ENCODE peak calls at places on chromosomes 11 and 22, in seven cellular contexts. F is H1, V is esophagus squamous epithelium, B is spleen, Z is IMR-90, K is lower leg skin, D is endothelial cell of umbilical vein. W is an unnamed sample.

GRCh38 chr11:81967242-81967641 is 766.4 kb downstream of the FAM181B start:
- DNase-seq in F (no peak), V (no peak), B (no peak), Z (no peak), K (no peak), D (no peak), W (no peak)

GRCh38 chr22:40789131-40789530 is 30.0 kb downstream of the SLC25A17 start:
- DNase-seq in F (no peak), V (no peak), B (no peak), Z (no peak), K (no peak), D (no peak), W (no peak)

GRCh38 chr11:93477684-93478234 is 65.4 kb downstream of the SMCO4 start:
- DNase-seq in F (no peak), V (no peak), B (no peak), Z (peak), K (no peak), D (peak), W (no peak)

GRCh38 chr22:37045958-37046357 is 5.6 kb upstream of the KCTD17 start:
- DNase-seq in F (no peak), V (no peak), B (no peak), Z (peak), K (no peak), D (peak), W (peak)

GRCh38 chr11:118226294-118226693 is 1.5 kb upstream of the JAML start:
- DNase-seq in F (no peak), V (no peak), B (no peak), Z (no peak), K (no peak), D (peak), W (no peak)

GRCh38 chr11:71286701-71287643 is 34.6 kb upstream of the SHANK2 start:
- DNase-seq in F (no peak), V (no peak), B (no peak), Z (peak), K (peak), D (no peak), W (no peak)

GRCh38 chr11:26243426-26243825 is 88.5 kb upstream of the ANO3 start:
- DNase-seq in F (no peak), V (no peak), B (no peak), Z (peak), K (no peak), D (no peak), W (no peak)

GRCh38 chr11:21710791-21711190 is 482.1 kb upstream of the ANO5 start:
- DNase-seq in F (no peak), V (no peak), B (no peak), Z (no peak), K (no peak), D (no peak), W (no peak)

GRCh38 chr11:115226556-115226955 is 277.7 kb downstream of the CADM1 start:
- DNase-seq in F (peak), V (no peak), B (no peak), Z (peak), K (no peak), D (peak), W (no peak)

GRCh38 chr22:30781271-30781875 is 86.7 kb downstream of the OSBP2 start:
- DNase-seq in F (no peak), V (no peak), B (no peak), Z (peak), K (no peak), D (no peak), W (no peak)

GRCh38 chr11:1873048-1873812 is 18.5 kb downstream of the PRR33 start:
- DNase-seq in F (no peak), V (no peak), B (peak), Z (peak), K (no peak), D (no peak), W (no peak)

GRCh38 chr22:21599053-21599893 is 30.5 kb downstream of the YDJC start:
- DNase-seq in F (no peak), V (no peak), B (no peak), Z (no peak), K (no peak), D (no peak), W (no peak)

GRCh38 chr11:2538951-2539735 is 94.3 kb downstream of the KCNQ1 start:
- DNase-seq in F (no peak), V (no peak), B (peak), Z (no peak), K (peak), D (no peak), W (no peak)

GRCh38 chr22:49183826-49184216 is 643.9 kb downstream of the BRD1 start:
- DNase-seq in F (no peak), V (no peak), B (peak), Z (no peak), K (no peak), D (no peak), W (no peak)

GRCh38 chr11:121543981-121544380 is 91.2 kb upstream of the SORL1-AS1 start:
- DNase-seq in F (no peak), V (no peak), B (no peak), Z (no peak), K (no peak), D (no peak), W (no peak)

GRCh38 chr11:97965849-97966646 is 1054.7 kb upstream of the CNTN5 start:
- DNase-seq in F (no peak), V (no peak), B (no peak), Z (peak), K (no peak), D (peak), W (peak)

GRCh38 chr11:86888164-86888977 is 66.8 kb downstream of the FZD4 start:
- DNase-seq in F (no peak), V (no peak), B (no peak), Z (peak), K (no peak), D (no peak), W (no peak)

GRCh38 chr22:38131399-38131798 is 20.9 kb upstream of the BAIAP2L2 start:
- DNase-seq in F (no peak), V (no peak), B (no peak), Z (no peak), K (no peak), D (no peak), W (no peak)

GRCh38 chr11:115168229-115168671 is 336.0 kb downstream of the CADM1 start:
- DNase-seq in F (no peak), V (no peak), B (no peak), Z (no peak), K (peak), D (no peak), W (no peak)

GRCh38 chr11:100190395-100190794 is 496.7 kb upstream of the ARHGAP42 start:
- DNase-seq in F (no peak), V (no peak), B (no peak), Z (no peak), K (no peak), D (no peak), W (no peak)

GRCh38 chr22:41411021-41411851 is 29.5 kb downstream of the TEF start:
- DNase-seq in F (no peak), V (no peak), B (no peak), Z (no peak), K (no peak), D (no peak), W (no peak)

GRCh38 chr11:105179542-105180278 is 40.1 kb upstream of the CARD18 start:
- DNase-seq in F (no peak), V (no peak), B (no peak), Z (no peak), K (no peak), D (no peak), W (no peak)

GRCh38 chr11:58905716-58906547 is 33.4 kb upstream of the GLYATL1 start:
- DNase-seq in F (peak), V (no peak), B (no peak), Z (peak), K (peak), D (peak), W (no peak)

DNA sequence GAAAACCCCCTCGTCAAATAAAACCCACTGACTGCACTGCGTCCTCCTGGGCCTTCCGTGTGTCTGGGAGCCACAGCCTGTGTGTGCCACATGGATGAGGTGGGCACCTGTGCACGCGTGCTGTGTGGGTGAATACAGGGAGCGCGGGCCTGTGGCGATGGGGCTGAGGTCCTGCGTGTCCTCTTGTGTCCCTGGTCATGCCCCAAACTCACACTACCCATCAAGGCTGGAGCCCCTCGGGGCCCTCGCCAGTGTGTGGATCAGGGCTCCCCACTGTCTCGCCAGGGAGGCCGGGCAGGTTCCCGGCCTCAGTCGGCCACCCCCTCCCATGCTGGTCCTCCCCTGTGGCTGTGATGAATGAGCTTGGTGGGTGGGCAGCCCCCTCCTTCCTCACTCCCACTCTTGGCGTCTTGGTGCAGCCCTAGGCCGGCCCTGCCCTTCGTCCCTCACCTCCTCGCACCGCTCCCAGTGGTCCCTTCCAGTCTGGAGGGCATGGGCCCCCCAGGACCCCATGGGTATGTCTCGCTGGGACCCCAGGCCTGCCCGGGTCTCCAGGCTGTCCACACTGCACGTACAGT is 712 bp upstream of the CD151 start:
- DNase-seq in F (no peak), V (no peak), B (no peak), Z (no peak), K (no peak), D (no peak), W (no peak)
- TF ChIP-seq POLR2A in F (no peak), V (no peak), B (no peak), Z (no peak), K (no peak), D (no peak), W (no peak)

GRCh38 chr11:60502221-60502775 is 9.7 kb downstream of the MS4A12 start:
- DNase-seq in F (no peak), V (no peak), B (no peak), Z (no peak), K (no peak), D (no peak), W (no peak)
- TF ChIP-seq POLR2A in F (no peak), V (no peak), B (no peak), Z (no peak), K (no peak), D (no peak), W (no peak)

GRCh38 chr11:66466225-66467033 is at the start of gene PELI3:
- DNase-seq in F (peak), V (no peak), B (peak), Z (peak), K (peak), D (peak), W (peak)
- TF ChIP-seq POLR2A in F (peak), V (no peak), B (no peak), Z (peak), K (no peak), D (no peak), W (no peak)

GRCh38 chr11:47410404-47411264 is 2.2 kb downstream of the SLC39A13 start:
- DNase-seq in F (no peak), V (no peak), B (no peak), Z (no peak), K (no peak), D (no peak), W (no peak)

GRCh38 chr11:47409440-47410403 is 1.3 kb downstream of the SLC39A13 start:
- DNase-seq in F (no peak), V (no peak), B (peak), Z (no peak), K (no peak), D (no peak), W (no peak)

GRCh38 chr11:47407746-47408590 is at the start of gene SLC39A13:
- DNase-seq in F (peak), V (peak), B (peak), Z (peak), K (peak), D (peak), W (peak)

GRCh38 chr11:47406896-47407745 is 1.3 kb upstream of the SLC39A13 start:
- DNase-seq in F (no peak), V (no peak), B (no peak), Z (peak), K (no peak), D (no peak), W (no peak)

DNA sequence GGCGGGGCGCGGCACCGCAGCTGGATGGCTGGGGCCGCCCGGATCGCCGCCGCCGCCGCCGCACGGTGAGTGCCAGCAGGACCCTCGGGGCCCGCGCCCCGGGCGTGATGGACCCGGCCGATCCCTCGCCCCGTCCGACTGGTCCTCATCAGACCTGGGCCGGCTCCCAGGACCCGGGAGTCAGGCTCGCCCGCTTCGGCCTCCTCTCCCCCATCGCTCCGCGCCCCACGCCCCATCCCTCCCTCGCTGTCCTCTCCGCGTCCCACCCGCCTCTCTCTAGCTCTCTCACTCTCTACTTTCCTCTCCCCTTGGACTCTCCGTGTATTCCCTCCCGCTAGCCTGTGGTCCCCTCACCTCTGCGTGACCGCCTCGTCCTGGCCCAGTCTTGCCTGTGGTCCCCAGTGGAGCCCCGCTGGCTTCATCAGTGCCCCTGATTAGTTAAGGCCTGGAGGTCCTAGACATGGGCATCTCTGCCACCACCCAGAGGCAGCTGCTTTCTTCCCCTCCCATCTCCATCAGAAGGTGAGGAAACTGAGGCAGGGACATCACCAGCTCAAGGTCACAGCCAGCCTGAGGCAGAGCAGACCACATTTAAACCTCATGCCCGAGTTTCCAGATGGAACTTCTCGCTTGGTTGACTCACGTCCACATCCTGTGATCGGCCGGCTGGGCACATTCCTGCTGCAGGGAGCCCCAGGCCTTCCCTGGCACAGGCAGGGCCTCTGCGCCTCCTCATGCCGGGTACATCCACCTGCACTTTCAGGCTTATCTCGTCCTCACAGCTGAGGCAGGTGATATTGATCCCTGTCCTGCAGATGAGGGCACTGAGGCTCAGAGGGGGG is 429 bp downstream of the SLC39A13 start:
- DNase-seq in F (no peak), V (no peak), B (peak), Z (peak), K (no peak), D (peak), W (no peak)
- TF ChIP-seq POLR2A in F (no peak), V (no peak), B (no peak), Z (peak), K (no peak), D (no peak), W (no peak)

GRCh38 chr11:662689-663274 is 25.7 kb downstream of the DRD4 start:
- DNase-seq in F (peak), V (no peak), B (peak), Z (peak), K (no peak), D (peak), W (peak)
- TF ChIP-seq POLR2A in F (no peak), V (no peak), B (no peak), Z (no peak), K (no peak), D (no peak), W (no peak)

GRCh38 chr11:75768112-75768908 is at the start of gene DGAT2:
- DNase-seq in F (peak), V (no peak), B (peak), Z (peak), K (peak), D (peak), W (peak)
- TF ChIP-seq POLR2A in F (no peak), V (no peak), B (peak), Z (no peak), K (no peak), D (no peak), W (peak)

DNA sequence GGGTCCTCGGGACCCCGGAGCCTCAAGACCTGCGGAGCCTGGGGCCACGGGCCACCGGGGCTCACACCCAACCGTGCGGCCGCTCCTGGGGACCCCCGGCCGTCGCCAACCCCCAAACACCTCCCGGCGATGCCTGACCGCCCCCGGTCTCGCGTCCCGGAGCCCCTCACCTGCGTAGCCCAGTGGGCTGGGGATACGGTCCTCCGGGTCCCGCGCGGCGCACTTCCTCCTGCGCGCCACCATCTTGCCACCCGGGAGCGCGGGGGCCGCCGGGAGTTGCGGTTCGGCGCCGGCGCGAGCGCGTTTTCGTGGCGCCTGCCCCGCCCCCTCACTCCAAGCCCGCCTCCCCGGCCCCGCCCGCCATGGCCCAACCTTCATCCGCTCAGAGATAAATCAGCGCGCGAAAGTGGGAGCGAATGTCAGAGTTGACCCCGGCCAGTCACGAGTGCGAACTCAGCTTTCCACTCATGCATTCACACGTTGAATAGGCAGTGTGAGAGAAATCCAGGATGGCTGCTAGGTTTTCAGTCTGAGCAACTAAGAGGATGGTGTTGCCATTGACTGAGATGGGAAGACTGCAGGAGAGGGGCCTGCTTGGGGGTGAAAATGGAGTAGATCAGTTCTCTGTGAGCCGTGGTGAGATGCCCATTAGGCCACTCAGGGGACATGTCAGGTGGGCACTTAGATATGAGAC is at the start of gene RRP7A:
- DNase-seq in F (peak), V (peak), B (peak), Z (peak), K (peak), D (peak), W (peak)
- TF ChIP-seq POLR2A in F (peak), V (no peak), B (no peak), Z (peak), K (no peak), D (peak), W (peak)

GRCh38 chr11:67465190-67465522 is 3.9 kb downstream of the TMEM134 start:
- DNase-seq in F (no peak), V (no peak), B (no peak), Z (no peak), K (no peak), D (no peak), W (no peak)

GRCh38 chr11:67466367-67466766 is 2.7 kb downstream of the TMEM134 start:
- DNase-seq in F (no peak), V (no peak), B (no peak), Z (no peak), K (no peak), D (no peak), W (no peak)

GRCh38 chr11:67464411-67465189 is 4.5 kb downstream of the TMEM134 start:
- DNase-seq in F (peak), V (peak), B (peak), Z (peak), K (peak), D (peak), W (peak)

GRCh38 chr11:67463186-67463585 is 5.9 kb downstream of the TMEM134 start:
- DNase-seq in F (no peak), V (no peak), B (no peak), Z (no peak), K (no peak), D (no peak), W (no peak)

GRCh38 chr11:67463680-67464410 is 5.2 kb downstream of the TMEM134 start:
- DNase-seq in F (no peak), V (no peak), B (peak), Z (no peak), K (peak), D (no peak), W (peak)
- TF ChIP-seq POLR2A in F (no peak), V (peak), B (no peak), Z (no peak), K (no peak), D (no peak), W (peak)

W was measured in erythroblast.